ENCODE peak calls at places on chromosomes 7 and 10, in four cellular contexts. One of them, this sample, is unnamed.

GRCh38 chr10:96587255-96588059 is 645 bp upstream of the TM9SF3 start:
- DNase-seq in AG09309: peak
- DNase-seq in suprapubic skin: peak
- DNase-seq in fibroblast of lung: peak
- DNase-seq in this sample: peak

GRCh38 chr10:77849039-77849664 is 77.4 kb downstream of the DLG5 start:
- DNase-seq in suprapubic skin: no peak
- DNase-seq in fibroblast of lung: no peak
- DNase-seq in AG09309: no peak
- DNase-seq in this sample: no peak

GRCh38 chr10:30219977-30220751 is 128.9 kb downstream of the MTPAP start:
- DNase-seq in fibroblast of lung: peak
- DNase-seq in AG09309: peak
- DNase-seq in suprapubic skin: no peak
- DNase-seq in this sample: peak

GRCh38 chr7:97372882-97373281 is 255.4 kb downstream of the SDHAF3 start:
- DNase-seq in suprapubic skin: no peak
- DNase-seq in fibroblast of lung: no peak
- DNase-seq in AG09309: no peak
- DNase-seq in this sample: no peak

GRCh38 chr7:2613926-2614613 is 17.7 kb upstream of the TTYH3 start:
- DNase-seq in AG09309: peak
- DNase-seq in suprapubic skin: no peak
- DNase-seq in fibroblast of lung: no peak
- DNase-seq in this sample: peak

GRCh38 chr10:131072651-131073468 is 238.7 kb downstream of the TCERG1L start:
- DNase-seq in AG09309: no peak
- DNase-seq in fibroblast of lung: no peak
- DNase-seq in suprapubic skin: peak
- DNase-seq in this sample: no peak

GRCh38 chr7:4694653-4695335 is 12.7 kb downstream of the FOXK1 start:
- DNase-seq in suprapubic skin: no peak
- DNase-seq in AG09309: peak
- DNase-seq in fibroblast of lung: peak
- DNase-seq in this sample: peak

GRCh38 chr10:30373596-30374327 is 24.7 kb upstream of the MTPAP start:
- DNase-seq in suprapubic skin: no peak
- DNase-seq in fibroblast of lung: no peak
- DNase-seq in AG09309: no peak
- DNase-seq in this sample: no peak

GRCh38 chr7:130365511-130366441 is 14.5 kb upstream of the CPA1 start:
- DNase-seq in fibroblast of lung: peak
- DNase-seq in AG09309: no peak
- DNase-seq in suprapubic skin: no peak
- DNase-seq in this sample: peak

GRCh38 chr10:21935439-21936023 is 68.0 kb downstream of the DNAJC1 start:
- DNase-seq in suprapubic skin: no peak
- DNase-seq in AG09309: no peak
- DNase-seq in fibroblast of lung: no peak
- DNase-seq in this sample: no peak

DNA sequence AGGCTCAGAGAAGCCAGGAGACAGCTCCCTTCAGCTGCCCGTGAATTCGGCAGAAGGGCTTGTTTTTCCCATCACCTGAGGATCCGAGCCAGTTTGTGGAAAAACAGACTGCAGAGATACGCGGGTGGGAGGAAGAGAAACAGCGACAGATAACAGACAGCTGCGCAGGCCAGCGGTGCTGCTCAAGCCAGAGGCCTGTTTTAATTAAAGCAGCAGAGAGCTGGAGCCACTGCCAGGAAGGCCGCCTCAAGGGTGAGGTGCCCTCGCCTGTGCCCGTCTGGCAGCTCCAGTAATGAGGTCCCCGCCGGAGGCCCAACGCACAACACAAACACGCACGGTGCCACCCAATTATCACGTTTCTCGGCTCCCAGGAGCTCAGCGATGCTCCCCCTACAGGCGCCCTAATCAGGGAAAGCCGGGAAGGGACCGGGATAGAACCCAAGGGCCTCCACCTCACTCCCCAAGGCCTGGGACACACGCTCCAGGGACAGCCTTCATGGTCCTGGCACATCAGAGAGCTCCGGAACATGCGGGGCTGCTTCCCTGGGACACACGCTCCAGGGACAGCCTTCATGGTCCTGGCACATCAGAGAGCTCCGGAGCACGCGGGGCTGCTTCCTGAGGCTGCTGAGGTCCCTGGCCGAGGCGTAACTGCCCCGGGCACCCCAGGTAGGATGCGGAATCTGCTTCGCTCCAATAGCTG is 60.6 kb upstream of the DNAAF5 start:
- DNase-seq in fibroblast of lung: no peak
- DNase-seq in suprapubic skin: no peak
- DNase-seq in AG09309: no peak
- DNase-seq in this sample: no peak
- TF ChIP-seq CTCF in fibroblast of lung: peak
- TF ChIP-seq CTCF in suprapubic skin: no peak
- TF ChIP-seq CTCF in AG09309: peak
- TF ChIP-seq CTCF in this sample: peak

GRCh38 chr7:141071855-141072547 is 1.9 kb upstream of the TMEM178B start:
- DNase-seq in fibroblast of lung: no peak
- DNase-seq in suprapubic skin: no peak
- DNase-seq in AG09309: no peak
- DNase-seq in this sample: no peak

GRCh38 chr7:141073173-141073640 is 657 bp upstream of the TMEM178B start:
- DNase-seq in AG09309: no peak
- DNase-seq in suprapubic skin: no peak
- DNase-seq in fibroblast of lung: peak
- DNase-seq in this sample: peak

GRCh38 chr7:141072548-141073172 is 1.2 kb upstream of the TMEM178B start:
- DNase-seq in AG09309: peak
- DNase-seq in suprapubic skin: no peak
- DNase-seq in fibroblast of lung: peak
- DNase-seq in this sample: peak

GRCh38 chr7:141073641-141074161 is at the start of gene TMEM178B:
- DNase-seq in suprapubic skin: no peak
- DNase-seq in AG09309: no peak
- DNase-seq in fibroblast of lung: no peak
- DNase-seq in this sample: no peak

GRCh38 chr7:141071260-141071854 is 2.5 kb upstream of the TMEM178B start:
- DNase-seq in fibroblast of lung: no peak
- DNase-seq in AG09309: no peak
- DNase-seq in suprapubic skin: no peak
- DNase-seq in this sample: no peak
- H3K4me3 ChIP-seq in fibroblast of lung: peak
- H3K4me3 ChIP-seq in AG09309: peak
- H3K4me3 ChIP-seq in suprapubic skin: peak
- H3K4me3 ChIP-seq in this sample: peak

GRCh38 chr10:122140477-122140902 is 130.6 kb upstream of the BTBD16 start:
- DNase-seq in suprapubic skin: no peak
- DNase-seq in fibroblast of lung: peak
- DNase-seq in AG09309: no peak
- DNase-seq in this sample: peak
- TF ChIP-seq CTCF in suprapubic skin: no peak
- TF ChIP-seq CTCF in fibroblast of lung: no peak
- TF ChIP-seq CTCF in AG09309: no peak
- TF ChIP-seq CTCF in this sample: no peak

DNA sequence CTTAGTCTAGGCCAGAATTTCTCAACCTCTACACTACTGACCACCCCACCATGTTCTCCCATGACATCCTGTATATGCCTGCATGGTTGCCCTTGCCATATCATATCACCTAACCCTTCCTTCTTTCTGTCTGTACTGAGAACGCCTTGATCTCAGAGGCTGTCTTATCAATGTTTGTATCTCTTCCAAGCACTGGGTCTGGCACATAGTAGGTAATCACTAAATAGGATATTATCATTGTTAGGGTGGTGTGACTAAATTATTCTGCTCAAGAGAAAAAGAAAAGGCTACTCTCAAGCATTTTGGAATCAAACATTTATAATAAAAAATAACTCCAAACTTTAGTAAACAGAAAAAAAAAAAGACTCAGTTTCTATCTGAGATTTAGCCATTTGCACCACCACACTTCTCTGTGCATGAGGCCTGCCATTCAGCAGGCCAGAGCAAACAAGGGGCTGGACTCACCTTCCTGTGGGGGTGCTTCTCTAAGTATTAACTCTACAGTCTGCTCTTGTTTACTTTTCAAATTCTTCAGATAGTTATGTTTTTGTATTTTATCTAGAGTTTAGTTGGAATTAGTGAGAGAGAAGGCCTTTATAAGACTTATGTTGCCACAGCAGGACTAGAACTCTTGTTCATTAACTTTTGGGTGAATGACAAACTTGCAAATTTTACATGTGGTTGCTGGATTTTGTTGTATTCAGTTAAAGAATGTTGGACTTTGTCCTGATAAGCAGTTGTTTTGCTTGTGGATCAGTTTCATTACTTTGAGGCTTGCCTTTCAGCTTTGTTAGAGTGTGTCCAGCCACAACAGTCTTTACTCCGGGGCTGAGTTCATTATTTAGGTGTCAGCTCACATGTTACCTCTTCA is 5.4 kb downstream of the AGBL3 start:
- DNase-seq in AG09309: no peak
- DNase-seq in fibroblast of lung: peak
- DNase-seq in suprapubic skin: no peak
- DNase-seq in this sample: peak
- H3K4me3 ChIP-seq in AG09309: no peak
- H3K4me3 ChIP-seq in fibroblast of lung: no peak
- H3K4me3 ChIP-seq in suprapubic skin: no peak
- H3K4me3 ChIP-seq in this sample: no peak

GRCh38 chr10:88401671-88402347 is 181.3 kb downstream of the RNLS start:
- DNase-seq in fibroblast of lung: peak
- DNase-seq in suprapubic skin: no peak
- DNase-seq in AG09309: no peak
- DNase-seq in this sample: peak
- TF ChIP-seq CTCF in fibroblast of lung: peak
- TF ChIP-seq CTCF in suprapubic skin: no peak
- TF ChIP-seq CTCF in AG09309: peak
- TF ChIP-seq CTCF in this sample: peak

GRCh38 chr10:71970869-71971268 is 6.7 kb downstream of the CHST3 start:
- DNase-seq in AG09309: no peak
- DNase-seq in suprapubic skin: no peak
- DNase-seq in fibroblast of lung: peak
- DNase-seq in this sample: no peak
- H3K4me3 ChIP-seq in AG09309: no peak
- H3K4me3 ChIP-seq in suprapubic skin: peak
- H3K4me3 ChIP-seq in fibroblast of lung: no peak
- H3K4me3 ChIP-seq in this sample: no peak